ENCODE peak calls at places on chromosomes 4 and X, in six cellular contexts. P is neural crest cell, V is stomach, X is astrocyte of the cerebellum, G is astrocyte of the spinal cord, K is fibroblast of mammary gland. A is an unnamed sample.

GRCh38 chrX:139559383-139560042 is 29.0 kb downstream of the F9 start:
- DNase-seq in P (peak), V (peak), X (peak), G (peak), K (peak), A (no peak)

GRCh38 chr4:107115185-107115847 is 79.2 kb upstream of the DKK2 start:
- DNase-seq in P (no peak), V (no peak), X (peak), G (peak), K (peak), A (peak)

GRCh38 chrX:6683353-6683752 is 148.4 kb upstream of the VCX3A start:
- DNase-seq in P (no peak), V (no peak), X (no peak), G (no peak), K (no peak), A (no peak)

GRCh38 chr4:13541720-13542576 is 2.4 kb downstream of the NKX3-2 start:
- DNase-seq in P (no peak), V (no peak), X (no peak), G (no peak), K (no peak), A (no peak)

GRCh38 chr4:71466775-71467174 is 128.0 kb downstream of the SLC4A4 start:
- DNase-seq in P (no peak), V (no peak), X (no peak), G (no peak), K (no peak), A (no peak)

GRCh38 chr4:21522296-21522695 is 426.3 kb downstream of the KCNIP4 start:
- DNase-seq in P (no peak), V (no peak), X (no peak), G (no peak), K (no peak), A (peak)

GRCh38 chr4:147975902-147976301 is 244.0 kb downstream of the ARHGAP10 start:
- DNase-seq in P (no peak), V (no peak), X (peak), G (peak), K (no peak), A (peak)

GRCh38 chr4:53490965-53491622 is 100.2 kb downstream of the LNX1 start:
- DNase-seq in P (no peak), V (peak), X (peak), G (peak), K (peak), A (peak)

GRCh38 chr4:138734746-138735145 is 280.8 kb upstream of the NOCT start:
- DNase-seq in P (no peak), V (no peak), X (peak), G (peak), K (peak), A (peak)

GRCh38 chr4:42339935-42340406 is 57.3 kb upstream of the SHISA3 start:
- DNase-seq in P (no peak), V (no peak), X (no peak), G (peak), K (peak), A (no peak)

GRCh38 chrX:106415276-106415895 is 196.4 kb upstream of the RADX start:
- DNase-seq in P (no peak), V (no peak), X (no peak), G (peak), K (peak), A (peak)

GRCh38 chr4:40559585-40560465 is 69.8 kb downstream of the RBM47 start:
- DNase-seq in P (no peak), V (no peak), X (no peak), G (no peak), K (no peak), A (no peak)

GRCh38 chrX:108025954-108026616 is 18.8 kb upstream of the VSIG1 start:
- DNase-seq in P (no peak), V (no peak), X (no peak), G (peak), K (no peak), A (no peak)

GRCh38 chr4:74218201-74218600 is 60.3 kb downstream of the MTHFD2L start:
- DNase-seq in P (no peak), V (no peak), X (no peak), G (peak), K (peak), A (no peak)

GRCh38 chr4:54484361-54484760 is 173.4 kb upstream of the KIT start:
- DNase-seq in P (no peak), V (no peak), X (no peak), G (no peak), K (no peak), A (no peak)

GRCh38 chrX:64456828-64457227 is 61.6 kb upstream of the MTMR8 start:
- DNase-seq in P (no peak), V (no peak), X (no peak), G (no peak), K (no peak), A (no peak)

GRCh38 chr4:140805293-140805692 is 49.1 kb upstream of the TBC1D9 start:
- DNase-seq in P (no peak), V (no peak), X (no peak), G (no peak), K (no peak), A (no peak)

GRCh38 chr4:140802591-140802990 is 46.4 kb upstream of the TBC1D9 start:
- DNase-seq in P (no peak), V (no peak), X (no peak), G (no peak), K (no peak), A (no peak)

GRCh38 chr4:140800686-140801085 is 44.5 kb upstream of the TBC1D9 start:
- DNase-seq in P (no peak), V (no peak), X (no peak), G (no peak), K (no peak), A (no peak)

GRCh38 chr4:140799686-140800225 is 43.6 kb upstream of the TBC1D9 start:
- DNase-seq in P (no peak), V (no peak), X (no peak), G (no peak), K (no peak), A (no peak)
- TF ChIP-seq CTCF in P (no peak), V (no peak), X (no peak), G (no peak), K (no peak), A (no peak)

DNA sequence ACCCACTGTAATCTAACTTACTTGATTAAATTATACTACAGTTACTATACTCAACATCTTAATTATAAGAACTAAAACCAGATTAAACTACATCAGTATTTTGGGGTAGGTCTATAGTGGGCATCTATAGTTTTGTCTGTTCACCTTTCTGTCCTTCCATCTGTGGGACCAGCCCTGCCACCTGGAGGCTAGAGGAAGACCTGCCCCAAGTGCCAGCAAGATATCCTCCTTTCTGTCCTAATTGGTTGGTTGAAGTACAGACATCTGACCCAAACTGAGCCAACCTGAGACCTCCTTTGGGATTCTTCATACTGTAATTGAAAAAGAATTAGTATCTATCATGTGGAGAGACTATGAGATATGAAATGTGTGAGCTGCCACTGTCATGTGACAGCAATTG is 172.2 kb upstream of the TLL1 start:
- DNase-seq in P (no peak), V (no peak), X (no peak), G (no peak), K (no peak), A (no peak)
- TF ChIP-seq CTCF in P (peak), V (no peak), X (peak), G (peak), K (peak), A (no peak)

GRCh38 chrX:1529328-1529727 is 7.7 kb downstream of the P2RY8 start:
- DNase-seq in P (no peak), V (no peak), X (no peak), G (no peak), K (no peak), A (no peak)

GRCh38 chrX:1527457-1527856 is 9.5 kb downstream of the P2RY8 start:
- DNase-seq in P (no peak), V (no peak), X (no peak), G (no peak), K (no peak), A (no peak)

GRCh38 chrX:1529756-1530155 is 7.2 kb downstream of the P2RY8 start:
- DNase-seq in P (no peak), V (no peak), X (no peak), G (no peak), K (no peak), A (no peak)

GRCh38 chrX:1528884-1529203 is 8.1 kb downstream of the P2RY8 start:
- DNase-seq in P (no peak), V (no peak), X (no peak), G (no peak), K (no peak), A (no peak)

DNA sequence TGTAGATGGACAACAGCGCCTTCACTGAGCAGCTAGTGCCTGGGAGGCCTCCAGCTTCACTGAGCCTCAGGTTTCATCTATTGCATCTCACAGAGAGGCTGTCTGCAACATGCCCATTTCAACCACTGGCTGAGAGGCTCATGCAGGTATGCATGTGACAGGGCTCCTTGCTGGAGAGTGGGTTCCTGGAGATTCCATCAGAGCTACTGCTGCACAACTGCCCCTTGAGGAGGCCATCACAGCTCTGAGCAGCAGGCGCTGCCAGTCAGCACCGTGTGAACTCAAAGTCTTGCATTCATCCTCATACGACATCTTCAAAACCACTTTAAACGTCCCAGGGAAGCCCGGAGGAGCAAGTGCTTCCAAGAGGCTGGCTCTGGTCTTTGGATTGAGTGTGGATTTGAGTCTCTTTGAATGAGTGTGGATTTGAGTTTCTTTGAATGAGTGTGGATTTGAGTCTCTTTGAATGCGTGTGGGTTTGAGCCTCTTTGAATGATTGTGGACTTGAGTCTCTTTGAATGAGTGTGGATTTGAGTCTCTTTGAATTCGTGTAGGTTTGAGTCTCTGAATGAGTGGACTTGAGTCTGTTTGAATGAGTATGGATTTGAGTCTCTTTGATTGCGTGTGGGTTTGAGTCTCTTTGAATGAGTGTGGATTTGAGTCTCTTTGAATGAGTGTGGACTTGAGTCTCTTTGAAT is 8.7 kb downstream of the P2RY8 start:
- DNase-seq in P (no peak), V (no peak), X (no peak), G (no peak), K (no peak), A (no peak)
- TF ChIP-seq CTCF in P (no peak), V (no peak), X (no peak), G (no peak), K (no peak), A (no peak)

GRCh38 chr4:87120411-87121162 is 99.8 kb downstream of the KLHL8 start:
- DNase-seq in P (no peak), V (no peak), X (no peak), G (peak), K (peak), A (no peak)
- TF ChIP-seq CTCF in P (no peak), V (no peak), X (no peak), G (no peak), K (peak), A (no peak)

A was measured in foreskin fibroblast.